ENCODE peak calls at places on chromosomes 11 and 22, in five cellular contexts. M is sigmoid colon, F is colonic mucosa, U is psoas muscle, E is endodermal cell. X is an unnamed sample. For H3K4me1, the result is how much of the 10 kb centered on the place peaks cover.

GRCh38 chr22:33328789-33329296 is 270.7 kb upstream of the SYN3 start:
- DNase-seq in M (no peak), F (peak), U (no peak), E (no peak), X (no peak)

GRCh38 chr11:12216542-12217422 is 106.4 kb downstream of the MICAL2 start:
- DNase-seq in M (no peak), F (peak), U (no peak), E (no peak), X (no peak)

GRCh38 chr11:73172992-73173656 is 31.0 kb upstream of the FCHSD2 start:
- DNase-seq in M (peak), F (no peak), U (no peak), E (no peak), X (no peak)

GRCh38 chr22:26835929-26836528 is 178.6 kb downstream of the MIAT start:
- DNase-seq in M (no peak), F (peak), U (no peak), E (peak), X (peak)

GRCh38 chr22:24706732-24707476 is 67.6 kb downstream of the PIWIL3 start:
- DNase-seq in M (no peak), F (no peak), U (no peak), E (no peak), X (no peak)

GRCh38 chr11:96016978-96017502 is 93.1 kb upstream of the MTMR2 start:
- DNase-seq in M (no peak), F (no peak), U (no peak), E (no peak), X (no peak)

GRCh38 chr11:82557274-82557673 is 176.4 kb downstream of the FAM181B start:
- DNase-seq in M (peak), F (no peak), U (no peak), E (no peak), X (no peak)

GRCh38 chr22:36548606-36549005 is 19.6 kb upstream of the EIF3D start:
- DNase-seq in M (no peak), F (no peak), U (no peak), E (peak), X (no peak)

GRCh38 chr22:29700949-29701927 is 18.6 kb upstream of the CABP7 start:
- DNase-seq in M (no peak), F (peak), U (no peak), E (peak), X (peak)
- H3K4me1 ChIP-seq in M (under half), F (under half), U (under half), E (under half), X (under half)

DNA sequence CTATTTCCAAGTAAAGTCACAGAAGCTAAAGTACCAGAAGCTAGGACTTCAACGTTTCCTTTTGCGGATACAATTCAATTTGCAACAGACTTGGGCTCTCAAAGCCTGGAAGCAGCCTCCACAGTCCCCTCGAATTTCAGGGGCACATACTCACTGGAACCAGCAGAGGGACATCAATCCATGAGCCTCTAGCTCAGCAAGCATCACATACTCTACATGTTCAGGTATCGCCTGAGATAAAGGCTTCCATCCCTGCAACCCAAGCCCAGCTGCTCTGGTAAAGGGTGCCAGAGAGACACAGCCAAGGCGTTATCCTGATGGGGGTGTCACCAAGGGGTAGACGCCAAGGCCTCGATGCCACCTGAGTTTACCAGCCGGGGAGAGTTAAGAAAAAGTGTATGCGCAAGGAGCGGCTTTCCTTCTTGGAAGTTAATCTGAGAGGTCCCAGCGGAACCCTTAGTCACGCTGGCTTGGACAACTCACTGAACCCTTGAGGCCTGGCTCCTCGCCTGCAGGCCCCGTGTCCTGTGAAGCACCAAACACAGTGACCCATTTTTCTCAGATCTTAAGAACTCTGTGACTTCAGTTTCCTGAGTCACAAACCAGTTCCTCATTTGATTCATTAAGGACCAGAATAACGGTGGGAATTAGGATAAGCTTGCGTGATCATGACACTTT is 13.0 kb downstream of the LTO1 start:
- DNase-seq in M (no peak), F (no peak), U (peak), E (peak), X (peak)
- TF ChIP-seq CTCF in M (no peak), F (no peak), U (no peak), E (peak), X (no peak)

GRCh38 chr22:46077669-46078099 is 72.6 kb upstream of the PPARA start:
- DNase-seq in M (peak), F (no peak), U (peak), E (no peak), X (peak)

GRCh38 chr22:46074771-46075551 is 75.4 kb upstream of the PPARA start:
- DNase-seq in M (peak), F (no peak), U (peak), E (no peak), X (peak)

GRCh38 chr22:46076651-46077339 is 73.5 kb upstream of the PPARA start:
- DNase-seq in M (peak), F (no peak), U (peak), E (no peak), X (no peak)

GRCh38 chr22:46073683-46074504 is 76.4 kb upstream of the PPARA start:
- DNase-seq in M (peak), F (no peak), U (peak), E (no peak), X (peak)

GRCh38 chr22:46075764-46076531 is 74.4 kb upstream of the PPARA start:
- DNase-seq in M (peak), F (no peak), U (peak), E (no peak), X (peak)
- H3K4me1 ChIP-seq in M (half or more), F (under half), U (half or more), E (under half), X (under half)

GRCh38 chr22:29855611-29856181 is 17.6 kb upstream of the ASCC2 start:
- DNase-seq in M (no peak), F (no peak), U (peak), E (peak), X (no peak)
- TF ChIP-seq CTCF in M (no peak), F (no peak), U (peak), E (no peak), X (no peak)

GRCh38 chr22:49950396-49950994 is 10.1 kb upstream of the PIM3 start:
- DNase-seq in M (no peak), F (no peak), U (no peak), E (peak), X (peak)

GRCh38 chr22:49948116-49948515 is 12.5 kb upstream of the PIM3 start:
- DNase-seq in M (no peak), F (peak), U (no peak), E (no peak), X (no peak)

GRCh38 chr22:49948573-49948957 is 12.0 kb upstream of the PIM3 start:
- DNase-seq in M (no peak), F (no peak), U (no peak), E (peak), X (no peak)

GRCh38 chr22:49949914-49950292 is 10.7 kb upstream of the PIM3 start:
- DNase-seq in M (no peak), F (no peak), U (no peak), E (peak), X (no peak)

DNA sequence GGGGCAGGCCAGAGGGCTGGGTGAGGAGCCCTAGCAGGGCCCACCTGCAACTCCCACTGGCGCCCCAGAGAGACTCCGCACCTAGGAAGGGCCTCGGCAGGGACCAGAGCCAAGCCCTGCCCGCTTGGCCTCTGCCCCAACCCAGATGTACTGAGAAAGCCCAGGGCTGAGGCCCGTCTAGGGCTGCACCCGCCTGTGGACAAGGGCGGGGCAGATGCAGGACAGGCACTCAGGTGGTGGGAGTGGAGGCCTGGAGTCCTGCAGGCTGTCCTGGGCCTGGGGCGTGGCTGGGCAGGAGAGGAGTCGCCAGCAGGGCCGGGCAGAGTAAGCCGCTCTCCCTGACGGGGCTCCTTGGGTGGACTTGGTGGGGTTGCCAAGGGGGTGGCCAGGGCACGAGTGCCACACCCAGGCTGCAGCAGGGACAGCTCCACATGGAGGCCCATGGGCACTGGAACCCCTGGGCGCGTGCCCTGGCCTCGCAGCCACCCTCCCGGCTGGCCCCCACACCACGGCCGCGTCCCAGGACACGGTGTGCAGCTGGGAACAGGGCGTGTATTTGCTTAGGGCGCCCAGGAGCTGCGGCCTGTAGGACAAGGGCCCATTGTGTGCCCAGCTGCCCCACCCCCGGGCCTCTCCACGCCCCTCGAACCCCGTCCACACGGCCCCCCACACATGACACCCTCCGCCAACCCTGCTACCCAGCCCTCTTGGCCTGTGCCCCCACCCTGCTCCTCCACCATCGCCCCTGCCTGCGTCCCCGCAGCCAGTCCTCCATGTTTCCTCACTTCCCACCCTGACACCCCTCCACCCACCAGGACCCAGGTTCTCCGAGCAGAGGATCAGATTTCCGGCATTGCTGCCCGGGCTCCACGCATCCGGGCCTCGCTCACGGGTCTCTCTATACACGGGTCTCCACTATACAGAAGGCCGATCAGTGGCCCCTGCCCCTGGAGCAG is 11.3 kb upstream of the PIM3 start:
- DNase-seq in M (no peak), F (peak), U (no peak), E (peak), X (peak)
- H3K4me1 ChIP-seq in M (under half), F (under half), U (under half), E (under half), X (under half)

GRCh38 chr11:70942593-70942992 is 309.8 kb downstream of the SHANK2 start:
- DNase-seq in M (no peak), F (no peak), U (no peak), E (peak), X (no peak)
- TF ChIP-seq CTCF in M (no peak), F (no peak), U (no peak), E (peak), X (no peak)

GRCh38 chr22:46769191-46769675 is 6.8 kb downstream of the TBC1D22A start:
- DNase-seq in M (no peak), F (no peak), U (peak), E (no peak), X (peak)
- H3K4me1 ChIP-seq in M (under half), F (under half), U (under half), E (under half), X (under half)

GRCh38 chr22:21981874-21982273 is 713 bp downstream of the TOP3B start:
- DNase-seq in M (no peak), F (no peak), U (no peak), E (no peak), X (no peak)

GRCh38 chr22:21980547-21980946 is 2.0 kb downstream of the TOP3B start:
- DNase-seq in M (peak), F (no peak), U (no peak), E (no peak), X (no peak)

GRCh38 chr22:21982338-21982965 is at the start of gene TOP3B:
- DNase-seq in M (peak), F (peak), U (peak), E (peak), X (peak)

GRCh38 chr22:21985214-21985613 is 2.6 kb upstream of the TOP3B start:
- DNase-seq in M (no peak), F (no peak), U (no peak), E (no peak), X (no peak)

GRCh38 chr22:21984793-21985192 is 2.2 kb upstream of the TOP3B start:
- DNase-seq in M (no peak), F (no peak), U (no peak), E (peak), X (peak)
- TF ChIP-seq CTCF in M (no peak), F (no peak), U (no peak), E (peak), X (no peak)

X was measured in mucosa of descending colon.